ENCODE peak calls at places on chromosome 6, in eight cellular contexts. One of them, this sample, is unnamed.

GRCh38 chr6:16762547-16763477 is 1.6 kb upstream of the ATXN1 start:
- DNase-seq in H7: peak; percentile 58
- DNase-seq in fibroblast of pulmonary artery: peak; percentile 84
- DNase-seq in HS-5: peak; percentile 94
- DNase-seq in NCI-H1417: peak; percentile 39
- DNase-seq in RWPE1: peak; percentile 77
- DNase-seq in left cardiac atrium: peak; percentile 49
- DNase-seq in iris pigment epithelial cell: peak; percentile 95
- DNase-seq in this sample: peak; percentile 46

GRCh38 chr6:391559-392440 is at the start of gene IRF4:
- DNase-seq in RWPE1: no peak
- DNase-seq in left cardiac atrium: no peak
- DNase-seq in HS-5: no peak
- DNase-seq in iris pigment epithelial cell: no peak
- DNase-seq in fibroblast of pulmonary artery: no peak
- DNase-seq in H7: peak; percentile 93
- DNase-seq in NCI-H1417: no peak
- DNase-seq in this sample: peak; percentile 61

GRCh38 chr6:154448448-154449096 is 61.9 kb downstream of the CNKSR3 start:
- DNase-seq in NCI-H1417: no peak
- DNase-seq in RWPE1: no peak
- DNase-seq in fibroblast of pulmonary artery: peak; percentile 83
- DNase-seq in H7: peak; percentile 28
- DNase-seq in iris pigment epithelial cell: peak; percentile 94
- DNase-seq in HS-5: no peak
- DNase-seq in left cardiac atrium: no peak
- DNase-seq in this sample: no peak

GRCh38 chr6:155530219-155530834 is 74.7 kb upstream of the NOX3 start:
- DNase-seq in fibroblast of pulmonary artery: peak; percentile 80
- DNase-seq in iris pigment epithelial cell: peak; percentile 66
- DNase-seq in left cardiac atrium: no peak
- DNase-seq in H7: peak; percentile 7
- DNase-seq in RWPE1: peak; percentile 18
- DNase-seq in NCI-H1417: peak; percentile 3
- DNase-seq in HS-5: no peak
- DNase-seq in this sample: no peak

GRCh38 chr6:43926644-43927524 is 156.9 kb downstream of the VEGFA start:
- DNase-seq in NCI-H1417: peak; percentile 54
- DNase-seq in RWPE1: peak; percentile 89
- DNase-seq in HS-5: peak; percentile 81
- DNase-seq in fibroblast of pulmonary artery: peak; percentile 91
- DNase-seq in left cardiac atrium: peak; percentile 81
- DNase-seq in H7: peak; percentile 85
- DNase-seq in iris pigment epithelial cell: peak; percentile 67
- DNase-seq in this sample: peak; percentile 72

GRCh38 chr6:142566628-142567396 is 265.0 kb downstream of the ADGRG6 start:
- DNase-seq in HS-5: peak; percentile 33
- DNase-seq in NCI-H1417: peak; percentile 43
- DNase-seq in fibroblast of pulmonary artery: peak; percentile 71
- DNase-seq in left cardiac atrium: peak; percentile 38
- DNase-seq in RWPE1: peak; percentile 52
- DNase-seq in H7: peak; percentile 55
- DNase-seq in iris pigment epithelial cell: peak; percentile 44
- DNase-seq in this sample: peak; percentile 15

GRCh38 chr6:110646951-110647910 is 168.0 kb downstream of the CDK19 start:
- DNase-seq in fibroblast of pulmonary artery: no peak
- DNase-seq in H7: peak; percentile 69
- DNase-seq in left cardiac atrium: no peak
- DNase-seq in iris pigment epithelial cell: no peak
- DNase-seq in NCI-H1417: no peak
- DNase-seq in HS-5: no peak
- DNase-seq in RWPE1: no peak
- DNase-seq in this sample: no peak

GRCh38 chr6:132530293-132530974 is 7.6 kb upstream of the TAAR9 start:
- DNase-seq in iris pigment epithelial cell: peak; percentile 61
- DNase-seq in left cardiac atrium: peak; percentile 48
- DNase-seq in H7: peak; percentile 26
- DNase-seq in RWPE1: peak; percentile 25
- DNase-seq in NCI-H1417: peak; percentile 66
- DNase-seq in fibroblast of pulmonary artery: peak; percentile 78
- DNase-seq in HS-5: peak; percentile 23
- DNase-seq in this sample: peak; percentile 39

GRCh38 chr6:136024711-136025110 is 173.2 kb downstream of the PDE7B start:
- DNase-seq in NCI-H1417: no peak
- DNase-seq in fibroblast of pulmonary artery: peak; percentile 25
- DNase-seq in H7: no peak
- DNase-seq in HS-5: no peak
- DNase-seq in left cardiac atrium: no peak
- DNase-seq in RWPE1: no peak
- DNase-seq in iris pigment epithelial cell: no peak
- DNase-seq in this sample: no peak

GRCh38 chr6:130713144-130713543 is 114.1 kb upstream of the SMLR1 start:
- DNase-seq in fibroblast of pulmonary artery: no peak
- DNase-seq in iris pigment epithelial cell: no peak
- DNase-seq in left cardiac atrium: no peak
- DNase-seq in NCI-H1417: no peak
- DNase-seq in RWPE1: no peak
- DNase-seq in H7: peak; percentile 60
- DNase-seq in HS-5: no peak
- DNase-seq in this sample: no peak

GRCh38 chr6:85580878-85581267 is 12.8 kb downstream of the SNX14 start:
- DNase-seq in RWPE1: no peak
- DNase-seq in H7: no peak
- DNase-seq in NCI-H1417: no peak
- DNase-seq in HS-5: no peak
- DNase-seq in iris pigment epithelial cell: peak; percentile 83
- DNase-seq in left cardiac atrium: no peak
- DNase-seq in fibroblast of pulmonary artery: peak; percentile 64
- DNase-seq in this sample: no peak